ENCODE peak calls at places on chromosomes 13 and 19, in eight cellular contexts. A is esophagus squamous epithelium, F is IMR-90, E is endothelial cell of umbilical vein, V is tibial nerve, T is lower leg skin, K is H1, R is heart left ventricle. N is an unnamed sample.
A peak's percentile ranks its signal among the peaks of the same experiment; 100 is the strongest.

GRCh38 chr13:51412431-51412830 is 40.4 kb downstream of the INTS6 start:
- DNase-seq in A (no peak), F (no peak), E (no peak), V (no peak), T (no peak), K (no peak), R (no peak), N (no peak)

GRCh38 chr13:50358221-50358620 is 343.0 kb downstream of the KCNRG start:
- DNase-seq in A (no peak), F (no peak), E (peak; percentile 25), V (no peak), T (no peak), K (no peak), R (peak; percentile 19), N (no peak)

GRCh38 chr13:36774895-36775294 is 44.1 kb upstream of the RFXAP start:
- DNase-seq in A (no peak), F (no peak), E (peak; percentile 4), V (no peak), T (no peak), K (no peak), R (no peak), N (no peak)

GRCh38 chr19:19451429-19452240 is 46.2 kb downstream of the GATAD2A start:
- DNase-seq in A (no peak), F (no peak), E (no peak), V (no peak), T (no peak), K (no peak), R (no peak), N (no peak)

GRCh38 chr19:56314018-56314583 is 538 bp downstream of the ZSCAN5A start:
- DNase-seq in A (no peak), F (peak; percentile 22), E (no peak), V (peak; percentile 9), T (no peak), K (no peak), R (no peak), N (no peak)

GRCh38 chr19:10292789-10293636 is 3.3 kb downstream of the ICAM5 start:
- DNase-seq in A (no peak), F (no peak), E (no peak), V (no peak), T (no peak), K (no peak), R (no peak), N (peak; percentile 54)

GRCh38 chr13:24215007-24215633 is 54.6 kb downstream of the SPATA13 start:
- DNase-seq in A (no peak), F (no peak), E (no peak), V (no peak), T (no peak), K (no peak), R (no peak), N (no peak)

GRCh38 chr19:7748756-7749155 is 1.4 kb upstream of the CD209 start:
- DNase-seq in A (no peak), F (peak; percentile 7), E (peak; percentile 58), V (no peak), T (no peak), K (peak; percentile 60), R (no peak), N (no peak)

GRCh38 chr13:23960566-23961156 is 63.4 kb upstream of the C1QTNF9B start:
- DNase-seq in A (no peak), F (peak; percentile 60), E (peak; percentile 52), V (peak; percentile 14), T (no peak), K (no peak), R (no peak), N (no peak)

GRCh38 chr13:45051315-45051714 is 62.0 kb downstream of the GPALPP1 start:
- DNase-seq in A (no peak), F (no peak), E (no peak), V (no peak), T (no peak), K (no peak), R (no peak), N (no peak)

GRCh38 chr13:34064456-34065205 is 246.7 kb downstream of the RFC3 start:
- DNase-seq in A (no peak), F (no peak), E (peak; percentile 81), V (no peak), T (no peak), K (no peak), R (no peak), N (no peak)

GRCh38 chr19:57903298-57904174 is 12.9 kb downstream of the ZNF417 start:
- DNase-seq in A (no peak), F (peak; percentile 53), E (peak; percentile 19), V (no peak), T (no peak), K (no peak), R (no peak), N (no peak)

GRCh38 chr13:112684444-112684843 is 5.4 kb upstream of the ATP11A start:
- DNase-seq in A (no peak), F (no peak), E (no peak), V (no peak), T (no peak), K (no peak), R (no peak), N (no peak)

GRCh38 chr19:2550431-2551171 is 74.7 kb downstream of the GADD45B start:
- DNase-seq in A (no peak), F (no peak), E (no peak), V (no peak), T (no peak), K (no peak), R (peak; percentile 21), N (no peak)

GRCh38 chr13:45607931-45608330 is 7.6 kb downstream of the ERICH6B start:
- DNase-seq in A (no peak), F (no peak), E (no peak), V (no peak), T (no peak), K (no peak), R (no peak), N (no peak)

GRCh38 chr13:111316161-111316730 is 4.2 kb upstream of the TEX29 start:
- DNase-seq in A (no peak), F (no peak), E (peak; percentile 50), V (no peak), T (no peak), K (no peak), R (no peak), N (no peak)

GRCh38 chr19:19064098-19064722 is 416 bp downstream of the SLC25A42 start:
- DNase-seq in A (peak; percentile 45), F (no peak), E (no peak), V (no peak), T (no peak), K (no peak), R (peak; percentile 17), N (peak; percentile 38)

GRCh38 chr19:291561-292280 is 518 bp upstream of the PLPP2 start:
- DNase-seq in A (no peak), F (no peak), E (no peak), V (no peak), T (no peak), K (no peak), R (no peak), N (no peak)

GRCh38 chr19:289651-290538 is 1.3 kb downstream of the PLPP2 start:
- DNase-seq in A (no peak), F (peak; percentile 25), E (peak; percentile 35), V (no peak), T (peak; percentile 58), K (peak; percentile 76), R (no peak), N (peak; percentile 70)

GRCh38 chr19:292281-292884 is 1.2 kb upstream of the PLPP2 start:
- DNase-seq in A (no peak), F (no peak), E (no peak), V (no peak), T (no peak), K (no peak), R (no peak), N (no peak)

GRCh38 chr19:288911-289310 is 2.3 kb downstream of the PLPP2 start:
- DNase-seq in A (no peak), F (no peak), E (no peak), V (no peak), T (no peak), K (no peak), R (no peak), N (no peak)

GRCh38 chr19:290539-291521 is at the start of gene PLPP2:
- DNase-seq in A (no peak), F (no peak), E (no peak), V (no peak), T (no peak), K (peak; percentile 91), R (no peak), N (peak; percentile 61)
- H3K4me3 ChIP-seq in A (peak within 1 kb of the TSS; percentile 80), F (peak within 1 kb of the TSS; percentile 59), E (no peak within 1 kb of the TSS), V (peak within 1 kb of the TSS; percentile 49), T (peak within 1 kb of the TSS; percentile 19), K (peak within 1 kb of the TSS; percentile 70), R (peak within 1 kb of the TSS; percentile 42), N (no peak within 1 kb of the TSS)

GRCh38 chr19:13838943-13839192 is 38.1 kb upstream of the NANOS3 start:
- DNase-seq in A (no peak), F (no peak), E (no peak), V (no peak), T (no peak), K (no peak), R (no peak), N (no peak)
- TF ChIP-seq POLR2A in A (no peak), F (peak; percentile 90), E (peak; percentile 44), V (no peak), T (no peak), K (no peak), R (no peak), N (no peak)

GRCh38 chr13:42337808-42338600 is 66.1 kb downstream of the AKAP11 start:
- DNase-seq in A (no peak), F (no peak), E (no peak), V (no peak), T (no peak), K (no peak), R (no peak), N (no peak)

GRCh38 chr13:42330991-42331390 is 59.0 kb downstream of the AKAP11 start:
- DNase-seq in A (no peak), F (peak; percentile 31), E (no peak), V (no peak), T (no peak), K (no peak), R (no peak), N (no peak)

GRCh38 chr13:42333613-42334328 is 61.8 kb downstream of the AKAP11 start:
- DNase-seq in A (no peak), F (peak; percentile 22), E (peak; percentile 21), V (no peak), T (no peak), K (peak; percentile 59), R (no peak), N (peak; percentile 5)

GRCh38 chr13:42329239-42329638 is 57.3 kb downstream of the AKAP11 start:
- DNase-seq in A (no peak), F (no peak), E (no peak), V (no peak), T (no peak), K (no peak), R (no peak), N (no peak)

DNA sequence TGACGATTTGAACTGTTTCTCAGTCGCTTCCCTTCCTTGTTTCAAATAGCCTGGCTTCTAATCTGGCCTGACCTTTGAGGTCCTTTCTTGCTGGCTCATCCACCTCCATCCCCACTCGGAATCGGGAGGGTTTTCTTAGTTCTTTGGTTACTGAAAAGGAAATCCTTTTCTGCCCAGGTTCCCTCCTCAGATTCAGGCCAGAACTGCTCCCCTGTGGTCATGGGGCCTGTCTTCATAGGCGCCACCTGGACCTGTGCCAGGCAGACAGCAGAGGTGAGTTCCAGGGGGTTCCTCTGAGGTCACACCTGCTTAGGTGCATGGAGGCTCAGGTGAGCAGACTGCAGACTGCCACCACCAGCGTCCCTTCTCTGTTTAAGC is 62.4 kb downstream of the AKAP11 start:
- DNase-seq in A (no peak), F (no peak), E (no peak), V (no peak), T (no peak), K (peak; percentile 56), R (no peak), N (peak; percentile 5)
- TF ChIP-seq CTCF in A (no peak), F (no peak), E (no peak), V (no peak), T (no peak), K (no peak), R (no peak), N (no peak)

GRCh38 chr19:35381926-35382325 is 11.1 kb downstream of the GPR42 start:
- DNase-seq in A (no peak), F (no peak), E (no peak), V (no peak), T (no peak), K (no peak), R (no peak), N (no peak)
- H3K4me3 ChIP-seq in A (no peak overlapping the region), F (no peak overlapping the region), E (no peak overlapping the region), V (no peak overlapping the region), T (no peak overlapping the region), K (no peak overlapping the region), R (no peak overlapping the region), N (no peak overlapping the region)